ENCODE peak calls at places on chromosomes 12 and 14, in seven cellular contexts. J, Z, K, B, M, Y and X are unnamed samples.
A peak's percentile ranks its signal among the peaks of the same experiment; 100 is the strongest.

GRCh38 chr14:21066882-21067502 is 3.1 kb upstream of the ARHGEF40 start:
- DNase-seq in J (no peak), Z (no peak), K (no peak), B (no peak), M (no peak), Y (no peak), X (no peak)

GRCh38 chr12:98821849-98822248 is 176.8 kb downstream of the APAF1 start:
- DNase-seq in J (no peak), Z (peak; percentile 66), K (no peak), B (no peak), M (no peak), Y (no peak), X (no peak)

GRCh38 chr14:31060253-31060875 is 34.2 kb upstream of the STRN3 start:
- DNase-seq in J (no peak), Z (no peak), K (no peak), B (no peak), M (no peak), Y (no peak), X (no peak)

GRCh38 chr14:105281354-105282097 is 19.3 kb downstream of the BRF1 start:
- DNase-seq in J (no peak), Z (no peak), K (no peak), B (no peak), M (no peak), Y (no peak), X (no peak)

GRCh38 chr12:62738611-62739010 is 196.3 kb downstream of the PPM1H start:
- DNase-seq in J (no peak), Z (no peak), K (no peak), B (no peak), M (no peak), Y (no peak), X (no peak)

GRCh38 chr12:121796855-121797751 is 3.6 kb upstream of the RHOF start:
- DNase-seq in J (peak; percentile 89), Z (peak; percentile 84), K (no peak), B (peak; percentile 92), M (no peak), Y (no peak), X (no peak)

GRCh38 chr12:40104461-40105264 is 1.2 kb downstream of the SLC2A13 start:
- DNase-seq in J (no peak), Z (no peak), K (no peak), B (no peak), M (no peak), Y (no peak), X (no peak)

GRCh38 chr14:81533212-81533535 is 479 bp downstream of the SEL1L start:
- DNase-seq in J (no peak), Z (no peak), K (no peak), B (no peak), M (no peak), Y (no peak), X (no peak)

GRCh38 chr12:117240356-117240755 is 50.1 kb upstream of the FBXO21 start:
- DNase-seq in J (no peak), Z (no peak), K (no peak), B (no peak), M (no peak), Y (no peak), X (no peak)